ENCODE peak calls at places on chromosome 9, in five cellular contexts. N, U, V, T and G are unnamed samples.

GRCh38 chr9:91883503-91883902 is 66.5 kb downstream of the ROR2 start:
- DNase-seq in N (no peak), U (no peak), V (no peak), T (no peak), G (no peak)

GRCh38 chr9:134369416-134370212 is 43.4 kb downstream of the RXRA start:
- DNase-seq in N (no peak), U (no peak), V (no peak), T (no peak), G (no peak)

GRCh38 chr9:134390537-134390936 is 64.3 kb downstream of the RXRA start:
- DNase-seq in N (no peak), U (no peak), V (no peak), T (no peak), G (no peak)

GRCh38 chr9:131854334-131854733 is 114.5 kb upstream of the RAPGEF1 start:
- DNase-seq in N (peak), U (no peak), V (no peak), T (no peak), G (no peak)

GRCh38 chr9:111798786-111799185 is 4.0 kb upstream of the SHOC1 start:
- DNase-seq in N (peak), U (no peak), V (peak), T (no peak), G (no peak)

GRCh38 chr9:3732077-3733038 is 206.6 kb upstream of the RFX3 start:
- DNase-seq in N (peak), U (peak), V (peak), T (peak), G (peak)

GRCh38 chr9:116198344-116198743 is 44.8 kb downstream of the PAPPA start:
- DNase-seq in N (peak), U (no peak), V (peak), T (no peak), G (no peak)

GRCh38 chr9:12784461-12785250 is 9.8 kb downstream of the LURAP1L start:
- DNase-seq in N (peak), U (no peak), V (peak), T (no peak), G (no peak)

GRCh38 chr9:134294228-134295071 is 31.8 kb upstream of the RXRA start:
- DNase-seq in N (no peak), U (peak), V (no peak), T (no peak), G (no peak)

GRCh38 chr9:89177401-89178161 is 1.0 kb downstream of the SHC3 start:
- DNase-seq in N (peak), U (no peak), V (no peak), T (no peak), G (no peak)

GRCh38 chr9:114006931-114007691 is 71.0 kb downstream of the AMBP start:
- DNase-seq in N (no peak), U (peak), V (no peak), T (no peak), G (no peak)

GRCh38 chr9:120891255-120891954 is 14.4 kb upstream of the PHF19 start:
- DNase-seq in N (no peak), U (no peak), V (no peak), T (no peak), G (no peak)

GRCh38 chr9:84337252-84337651 is 3.3 kb downstream of the SLC28A3 start:
- DNase-seq in N (no peak), U (no peak), V (no peak), T (no peak), G (no peak)

GRCh38 chr9:114316605-114317230 is 6.2 kb upstream of the ORM1 start:
- DNase-seq in N (no peak), U (peak), V (no peak), T (no peak), G (no peak)

GRCh38 chr9:15873573-15874177 is 320.8 kb downstream of the CCDC171 start:
- DNase-seq in N (peak), U (no peak), V (peak), T (peak), G (no peak)

GRCh38 chr9:20492772-20493171 is 129.5 kb downstream of the MLLT3 start:
- DNase-seq in N (no peak), U (no peak), V (no peak), T (no peak), G (no peak)